ENCODE peak calls at places on chromosomes 5 and 9, in ten cellular contexts. J, Q, H, S, O, U, C, L, B and D are unnamed samples. For H3K4me1, the result is how much of the 10 kb centered on the place peaks cover.

GRCh38 chr9:113220467-113221002 is 542 bp downstream of the FKBP15 start:
- DNase-seq in J (no peak), Q (no peak), H (no peak), S (no peak), O (no peak), U (no peak), C (no peak), L (peak), B (no peak), D (no peak)

GRCh38 chr5:141516648-141517025 is 27.8 kb downstream of the PCDHGC5 start:
- DNase-seq in J (no peak), Q (peak), H (no peak), S (no peak), O (no peak), U (no peak), C (no peak), L (no peak), B (no peak), D (peak)

GRCh38 chr9:70080481-70081119 is 37.0 kb downstream of the MAMDC2 start:
- DNase-seq in J (peak), Q (peak), H (no peak), S (peak), O (no peak), U (no peak), C (no peak), L (no peak), B (no peak), D (peak)

GRCh38 chr5:6759401-6759800 is 46.2 kb downstream of the TENT4A start:
- DNase-seq in J (no peak), Q (peak), H (no peak), S (no peak), O (no peak), U (no peak), C (no peak), L (no peak), B (no peak), D (no peak)

GRCh38 chr5:465591-466403 is 22.8 kb downstream of the EXOC3 start:
- DNase-seq in J (no peak), Q (peak), H (peak), S (no peak), O (no peak), U (peak), C (no peak), L (no peak), B (no peak), D (peak)

GRCh38 chr5:132176987-132177386 is 50.7 kb downstream of the P4HA2 start:
- DNase-seq in J (no peak), Q (no peak), H (no peak), S (peak), O (no peak), U (no peak), C (no peak), L (peak), B (no peak), D (no peak)

GRCh38 chr9:24464321-24464951 is 81.3 kb downstream of the IZUMO3 start:
- DNase-seq in J (no peak), Q (no peak), H (no peak), S (no peak), O (no peak), U (no peak), C (no peak), L (no peak), B (no peak), D (no peak)

GRCh38 chr5:74947961-74948613 is 81.9 kb upstream of the FAM169A start:
- DNase-seq in J (no peak), Q (no peak), H (no peak), S (peak), O (no peak), U (no peak), C (no peak), L (no peak), B (peak), D (no peak)

GRCh38 chr5:34854459-34855174 is 15.7 kb downstream of the TTC23L start:
- DNase-seq in J (no peak), Q (no peak), H (no peak), S (no peak), O (no peak), U (no peak), C (no peak), L (no peak), B (no peak), D (no peak)

GRCh38 chr9:113558632-113559502 is 95.3 kb downstream of the RGS3 start:
- DNase-seq in J (peak), Q (peak), H (peak), S (peak), O (no peak), U (peak), C (peak), L (no peak), B (peak), D (peak)

GRCh38 chr9:109576762-109577161 is 78.7 kb upstream of the PTPN3 start:
- DNase-seq in J (no peak), Q (no peak), H (no peak), S (no peak), O (no peak), U (no peak), C (no peak), L (no peak), B (no peak), D (no peak)

GRCh38 chr5:159511570-159511969 is 181.3 kb upstream of the IL12B start:
- DNase-seq in J (no peak), Q (no peak), H (no peak), S (peak), O (no peak), U (no peak), C (no peak), L (no peak), B (no peak), D (no peak)

GRCh38 chr5:138955013-138955660 is 80.0 kb upstream of the LRRTM2 start:
- DNase-seq in J (no peak), Q (peak), H (peak), S (peak), O (no peak), U (no peak), C (peak), L (no peak), B (no peak), D (peak)

GRCh38 chr5:137753227-137753985 is 757 bp downstream of the HNRNPA0 start:
- DNase-seq in J (peak), Q (peak), H (peak), S (no peak), O (no peak), U (peak), C (peak), L (peak), B (peak), D (peak)

GRCh38 chr5:58891072-58891970 is 308.4 kb downstream of the RAB3C start:
- DNase-seq in J (peak), Q (peak), H (no peak), S (peak), O (no peak), U (peak), C (peak), L (peak), B (peak), D (peak)

GRCh38 chr9:33017283-33018041 is 7.6 kb upstream of the DNAJA1 start:
- DNase-seq in J (no peak), Q (no peak), H (no peak), S (no peak), O (no peak), U (no peak), C (no peak), L (no peak), B (no peak), D (no peak)

GRCh38 chr5:19314840-19315239 is 673.2 kb downstream of the CDH18 start:
- DNase-seq in J (no peak), Q (no peak), H (no peak), S (no peak), O (no peak), U (no peak), C (no peak), L (no peak), B (peak), D (no peak)
- H3K27ac ChIP-seq in J (no peak), Q (no peak), H (no peak), S (no peak), O (peak), U (no peak), C (no peak), L (no peak), B (no peak), D (no peak)

DNA sequence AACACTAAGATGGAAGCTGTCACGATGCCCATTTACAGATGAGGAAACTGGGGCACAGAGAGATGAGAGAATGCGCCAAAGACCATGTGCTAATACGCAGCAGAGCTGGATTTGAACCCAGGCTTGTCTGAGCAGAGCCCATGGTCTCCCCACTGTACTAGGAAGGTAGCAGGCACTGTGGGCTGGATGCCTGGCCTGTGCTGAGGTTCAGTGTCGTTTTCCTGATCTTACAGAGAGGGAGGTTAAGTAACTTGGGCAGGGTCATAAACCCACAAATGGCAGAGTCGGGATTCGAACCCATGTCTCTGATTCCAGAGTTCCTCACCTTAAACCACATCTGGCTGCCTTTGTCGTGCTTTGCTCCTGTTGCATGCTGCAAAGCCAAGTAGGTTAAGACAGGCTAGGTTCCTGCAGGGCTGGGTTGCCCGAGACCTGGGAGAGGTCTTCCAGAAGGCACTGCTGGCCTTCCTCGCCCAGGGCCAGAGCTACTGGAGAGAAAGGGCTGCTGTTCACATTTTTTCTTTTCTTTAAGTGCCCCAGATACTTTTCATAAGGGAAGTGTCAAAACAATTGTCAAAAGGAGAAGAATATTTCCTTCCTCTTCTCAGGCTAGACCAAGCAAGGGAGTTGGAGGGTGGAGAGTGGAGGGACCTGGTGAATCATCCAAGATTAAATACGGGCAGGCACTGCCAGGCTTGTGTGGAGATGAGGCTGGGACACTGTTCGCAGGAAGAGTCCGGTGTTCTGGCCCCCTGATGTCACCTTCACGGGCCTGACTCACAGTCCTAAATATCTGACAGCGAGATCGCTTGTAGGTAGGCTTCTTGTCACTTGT is 3.2 kb downstream of the NEK6 start:
- DNase-seq in J (no peak), Q (no peak), H (peak), S (peak), O (no peak), U (peak), C (peak), L (no peak), B (peak), D (peak)
- H3K4me1 ChIP-seq in J (under half), Q (half or more), H (half or more), S (half or more), O (half or more), U (half or more), C (half or more), L (under half), B (half or more), D (half or more)

GRCh38 chr9:107087256-107087655 is 195.8 kb upstream of the RAD23B start:
- DNase-seq in J (no peak), Q (no peak), H (no peak), S (no peak), O (no peak), U (no peak), C (no peak), L (no peak), B (no peak), D (no peak)
- TF ChIP-seq CTCF in J (no peak), Q (no peak), H (no peak), S (no peak), O (no peak), U (no peak), C (no peak), L (no peak), B (no peak), D (no peak)

GRCh38 chr9:16267336-16268036 is 603.0 kb downstream of the BNC2 start:
- DNase-seq in J (no peak), Q (no peak), H (no peak), S (peak), O (no peak), U (no peak), C (peak), L (peak), B (peak), D (no peak)
- H3K27ac ChIP-seq in J (peak), Q (peak), H (no peak), S (peak), O (no peak), U (no peak), C (peak), L (peak), B (peak), D (peak)

GRCh38 chr5:32302822-32303754 is 9.7 kb downstream of the MTMR12 start:
- DNase-seq in J (no peak), Q (no peak), H (no peak), S (no peak), O (no peak), U (no peak), C (no peak), L (no peak), B (no peak), D (no peak)

GRCh38 chr5:32303755-32304120 is 9.0 kb downstream of the MTMR12 start:
- DNase-seq in J (no peak), Q (no peak), H (no peak), S (no peak), O (no peak), U (no peak), C (no peak), L (no peak), B (no peak), D (no peak)

GRCh38 chr5:32299059-32299677 is 13.6 kb downstream of the MTMR12 start:
- DNase-seq in J (no peak), Q (no peak), H (no peak), S (no peak), O (no peak), U (no peak), C (no peak), L (no peak), B (no peak), D (no peak)

GRCh38 chr5:32304622-32305021 is 8.1 kb downstream of the MTMR12 start:
- DNase-seq in J (no peak), Q (no peak), H (no peak), S (no peak), O (no peak), U (no peak), C (no peak), L (no peak), B (no peak), D (no peak)

DNA sequence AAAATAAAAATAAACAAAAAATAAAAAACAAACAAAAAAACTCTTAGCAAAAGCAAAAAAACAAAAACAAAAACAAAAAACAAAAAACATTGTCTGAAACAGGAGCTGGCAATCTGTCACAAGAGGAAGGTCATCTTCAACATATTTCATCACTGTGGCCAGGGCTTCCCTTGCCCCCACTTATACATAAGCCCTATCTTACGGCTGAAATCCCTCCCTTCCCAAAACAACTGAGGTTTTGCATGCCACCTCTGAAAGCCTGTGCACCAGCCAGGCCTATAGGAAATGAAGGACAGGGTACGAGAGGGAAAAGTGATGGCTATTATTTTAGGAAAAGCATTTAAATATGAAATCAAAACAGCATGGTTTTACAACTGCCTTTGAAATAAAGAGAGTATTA is 10.8 kb downstream of the MTMR12 start:
- DNase-seq in J (no peak), Q (no peak), H (no peak), S (no peak), O (no peak), U (no peak), C (no peak), L (no peak), B (no peak), D (no peak)
- H3K4me1 ChIP-seq in J (under half), Q (under half), H (under half), S (under half), O (half or more), U (under half), C (under half), L (under half), B (under half), D (under half)